ENCODE peak calls at places on chromosomes 13 and 19, in seven cellular contexts. O is Caco-2; N is HFF-Myc; C is neural crest cell; K is natural killer cell; U is HFFc6; I is activated CD8-positive, alpha-beta T cell treated with anti-CD3 and anti-CD28 coated beads for 36 hours. P is an unnamed sample.

GRCh38 chr19:1489463-1489971 is 633 bp downstream of the PCSK4 start:
- DNase-seq in K (no peak), U (no peak), C (no peak), O (no peak), I (peak; percentile 44), N (no peak), P (no peak)

GRCh38 chr19:33214621-33215020 is 11.0 kb downstream of the SLC7A10 start:
- DNase-seq in C (peak; percentile 37), I (no peak), K (no peak), O (no peak), N (no peak), U (peak; percentile 22), P (no peak)

GRCh38 chr19:4183967-4184717 is 1.7 kb downstream of the ANKRD24 start:
- DNase-seq in N (no peak), K (no peak), I (no peak), C (no peak), O (no peak), U (no peak), P (no peak)

GRCh38 chr19:10712754-10713153 is 5.1 kb upstream of the DNM2 start:
- DNase-seq in N (no peak), O (no peak), C (no peak), U (no peak), I (no peak), K (no peak), P (no peak)

GRCh38 chr19:43814663-43815352 is 12.3 kb upstream of the ZNF283 start:
- DNase-seq in O (no peak), K (no peak), U (no peak), I (no peak), N (no peak), C (no peak), P (no peak)

GRCh38 chr13:79870123-79870522 is 389.2 kb downstream of the NDFIP2 start:
- DNase-seq in K (no peak), I (no peak), U (no peak), N (no peak), C (no peak), O (no peak), P (no peak)

GRCh38 chr13:113843864-113844556 is 19.9 kb downstream of the GAS6 start:
- DNase-seq in C (no peak), U (no peak), K (no peak), I (no peak), O (no peak), N (no peak), P (no peak)

GRCh38 chr13:105974380-105974779 is 561.1 kb downstream of the EFNB2 start:
- DNase-seq in N (no peak), O (no peak), K (no peak), U (no peak), C (no peak), I (no peak), P (no peak)

GRCh38 chr19:9936151-9937000 is at the start of gene OLFM2:
- DNase-seq in C (no peak), O (no peak), U (no peak), N (no peak), K (no peak), I (peak; percentile 33), P (peak; percentile 59)

GRCh38 chr13:41700790-41701310 is 243.5 kb downstream of the RGCC start:
- DNase-seq in K (no peak), I (no peak), C (no peak), N (peak; percentile 63), O (no peak), U (peak; percentile 81), P (no peak)

GRCh38 chr19:9883231-9883758 is 48.2 kb downstream of the PIN1 start:
- DNase-seq in C (no peak), I (no peak), O (no peak), K (no peak), N (no peak), U (no peak), P (no peak)

GRCh38 chr19:17806945-17807344 is 12.0 kb downstream of the B3GNT3 start:
- DNase-seq in I (peak; percentile 46), O (no peak), C (no peak), K (no peak), N (no peak), U (no peak), P (no peak)

GRCh38 chr13:102845630-102846260 is at the start of gene ERCC5:
- DNase-seq in K (peak; percentile 97), C (peak; percentile 93), O (peak; percentile 97), I (peak; percentile 97), N (peak; percentile 89), U (peak; percentile 97), P (peak; percentile 74)
- TF ChIP-seq CTCF in K (no peak), C (no peak), O (no peak), I (no peak), N (no peak), U (no peak), P (no peak)

DNA sequence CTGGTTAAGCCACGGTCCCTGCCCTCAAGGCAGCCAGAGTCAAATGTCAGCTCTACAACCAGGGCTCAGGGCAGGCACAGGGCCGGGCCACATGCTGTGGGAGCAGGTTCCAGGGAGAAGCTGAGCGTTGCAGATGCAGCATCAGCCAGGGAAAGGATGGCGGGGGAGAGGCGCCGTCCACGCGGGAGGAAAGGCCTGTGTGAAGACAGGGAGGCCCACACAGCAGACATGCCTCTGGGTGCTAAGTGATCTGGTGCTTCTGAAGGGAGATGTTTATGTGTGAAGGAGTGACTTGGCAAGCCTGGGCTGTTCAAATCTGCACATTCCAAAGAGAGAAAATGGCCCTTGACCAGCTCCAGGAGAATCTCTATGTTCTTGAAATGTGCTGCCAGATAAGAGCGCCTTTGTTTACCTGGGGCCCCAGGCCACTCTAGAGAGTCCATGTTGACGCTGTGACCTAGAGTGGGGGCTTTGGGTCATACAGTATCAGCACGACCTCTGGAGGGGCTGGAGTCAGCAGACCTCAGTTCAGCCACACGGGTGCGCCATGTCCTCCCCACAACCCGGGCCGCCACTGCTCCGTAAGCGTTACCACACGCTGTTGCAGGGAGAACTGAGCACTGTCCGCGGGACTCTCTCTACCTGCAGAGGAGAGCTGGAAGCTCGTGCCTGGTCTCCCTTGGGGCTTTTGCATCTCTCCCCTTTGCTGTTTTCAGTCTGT is 15.9 kb upstream of the ATF5 start:
- DNase-seq in N (no peak), C (no peak), I (no peak), K (no peak), O (peak; percentile 88), U (no peak), P (no peak)
- TF ChIP-seq CTCF in N (no peak), C (peak; percentile 27), I (no peak), K (no peak), O (no peak), U (no peak), P (no peak)

GRCh38 chr13:62088155-62088554 is 672.5 kb upstream of the PCDH20 start:
- DNase-seq in N (no peak), K (no peak), I (no peak), C (no peak), O (no peak), U (no peak), P (no peak)
- TF ChIP-seq CTCF in N (no peak), K (no peak), I (no peak), C (no peak), O (no peak), U (no peak), P (no peak)

GRCh38 chr19:30968210-30968609 is 381.0 kb downstream of the TSHZ3 start:
- DNase-seq in I (no peak), U (no peak), N (no peak), O (no peak), C (no peak), K (no peak), P (no peak)
- TF ChIP-seq CTCF in I (no peak), U (peak; percentile 50), N (no peak), O (peak; percentile 34), C (no peak), K (no peak), P (no peak)

GRCh38 chr13:94433055-94433947 is 46.2 kb downstream of the DCT start:
- DNase-seq in U (no peak), C (no peak), O (peak; percentile 85), N (no peak), K (no peak), I (peak; percentile 64), P (peak; percentile 13)

GRCh38 chr13:94431987-94432386 is 47.5 kb downstream of the DCT start:
- DNase-seq in K (no peak), C (no peak), O (no peak), U (no peak), N (no peak), I (peak; percentile 46), P (no peak)

GRCh38 chr13:94427313-94427712 is 52.2 kb downstream of the DCT start:
- DNase-seq in K (no peak), C (no peak), N (no peak), U (no peak), O (no peak), I (no peak), P (no peak)

GRCh38 chr13:94435604-94436226 is 43.8 kb downstream of the DCT start:
- DNase-seq in I (no peak), O (no peak), N (peak; percentile 29), U (peak; percentile 50), K (no peak), C (no peak), P (peak; percentile 41)

DNA sequence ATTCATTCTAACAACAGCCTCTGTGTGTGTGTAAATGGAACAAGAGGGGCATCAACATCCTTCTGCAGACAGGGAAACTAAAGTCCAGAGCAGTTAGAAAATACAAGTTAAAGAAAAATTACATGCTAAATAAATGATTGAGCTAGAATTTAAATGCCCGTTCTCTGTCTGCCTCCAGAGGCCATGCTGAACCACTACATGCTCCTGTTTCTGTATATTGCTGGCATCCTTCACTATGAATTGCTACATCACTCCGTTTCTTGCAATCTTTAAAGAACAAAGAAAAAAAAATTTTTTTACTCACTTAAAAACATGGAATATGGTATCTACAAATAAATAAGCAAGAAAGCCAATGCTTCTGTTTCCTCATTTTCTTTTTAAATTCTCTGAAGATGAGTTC is 47.9 kb downstream of the DCT start:
- DNase-seq in C (no peak), N (no peak), K (no peak), U (no peak), O (no peak), I (no peak), P (no peak)
- TF ChIP-seq CTCF in C (peak; percentile 14), N (no peak), K (no peak), U (no peak), O (no peak), I (no peak), P (no peak)

DNA sequence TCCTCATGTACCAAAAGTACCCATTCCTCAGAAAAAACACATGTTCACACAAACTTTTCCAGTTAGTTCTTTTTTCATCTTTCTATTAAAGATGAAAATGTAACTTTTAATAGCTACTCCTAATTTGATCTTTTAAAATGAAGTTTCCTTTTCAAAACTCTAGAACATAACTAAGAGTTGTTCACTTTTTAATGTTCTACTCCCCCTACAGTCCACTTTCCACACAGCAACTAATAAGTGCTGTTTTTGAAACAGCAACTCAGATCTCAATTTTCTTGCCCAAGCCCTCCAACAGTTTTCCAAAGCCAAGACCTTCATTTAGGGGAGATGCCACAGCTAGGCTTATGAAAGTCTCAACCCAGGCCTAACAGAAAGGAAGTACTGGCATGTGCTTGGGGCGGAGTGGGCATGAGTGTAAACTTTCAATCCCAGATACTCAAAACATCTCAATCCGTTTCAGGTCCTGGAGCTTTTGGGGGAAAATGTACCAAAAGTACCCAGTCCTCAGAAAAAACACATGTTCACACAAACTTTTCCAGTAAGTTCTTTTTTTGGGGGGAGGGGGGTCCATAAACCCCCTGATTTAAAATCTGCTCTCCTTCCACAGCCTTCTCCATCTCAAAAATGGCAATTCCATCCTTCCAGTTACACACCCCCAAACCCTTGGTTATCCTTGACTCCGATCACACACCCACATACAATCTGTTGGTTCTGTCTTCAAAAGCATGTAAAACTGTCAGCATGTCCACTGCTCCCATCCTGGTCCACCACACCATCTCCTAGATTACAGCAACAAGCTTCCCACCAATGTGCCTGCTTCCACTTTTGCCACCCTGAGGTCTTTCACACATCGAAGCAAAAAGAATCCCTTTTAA is 2.0 kb downstream of the FBL start:
- DNase-seq in C (no peak), N (no peak), O (no peak), I (peak; percentile 30), K (no peak), U (peak; percentile 53), P (peak; percentile 68)
- TF ChIP-seq CTCF in C (peak; percentile 79), N (peak; percentile 63), O (peak; percentile 60), I (peak; percentile 63), K (peak; percentile 73), U (peak; percentile 82), P (peak; percentile 59)